ENCODE peak calls at places on chromosomes 13 and 19, in nine cellular contexts. L is thoracic aorta, V is HCT116, P is stomach, N is left lung, Z is esophagus squamous epithelium, G is dorsolateral prefrontal cortex, E is adrenal gland, U is OCI-LY7. Q is an unnamed sample.

GRCh38 chr13:73521291-73521626 is 462.5 kb downstream of the KLF5 start:
- DNase-seq in Z (no peak), L (no peak), E (no peak), N (no peak), U (no peak), V (no peak), G (no peak), P (no peak), Q (no peak)

GRCh38 chr13:114019367-114019766 is 45.5 kb upstream of the C13orf46 start:
- DNase-seq in Z (no peak), U (peak), L (no peak), E (no peak), P (no peak), G (no peak), V (peak), N (no peak), Q (no peak)

GRCh38 chr13:112972258-112972657 is 3.2 kb downstream of the MCF2L start:
- DNase-seq in L (no peak), G (no peak), N (no peak), U (no peak), V (no peak), E (no peak), Z (no peak), P (no peak), Q (no peak)

GRCh38 chr13:39616087-39616694 is 13.2 kb upstream of the LHFPL6 start:
- DNase-seq in N (no peak), V (peak), P (no peak), G (peak), E (peak), L (no peak), Z (no peak), U (peak), Q (peak)

GRCh38 chr13:87376081-87376480 is 295.1 kb upstream of the SLITRK5 start:
- DNase-seq in P (no peak), L (no peak), E (no peak), Z (no peak), V (no peak), N (no peak), G (no peak), U (no peak), Q (no peak)

GRCh38 chr13:99979453-99980200 is 2.0 kb upstream of the ZIC2 start:
- DNase-seq in G (no peak), N (no peak), E (peak), V (no peak), P (peak), Z (no peak), U (no peak), L (no peak), Q (no peak)

GRCh38 chr13:49341941-49342340 is 94.2 kb downstream of the CDADC1 start:
- DNase-seq in Z (no peak), N (no peak), G (no peak), P (no peak), L (no peak), E (no peak), U (no peak), V (no peak), Q (no peak)

GRCh38 chr13:76730220-76730619 is 156.0 kb downstream of the KCTD12 start:
- DNase-seq in N (no peak), V (no peak), E (no peak), L (no peak), P (no peak), G (no peak), Z (no peak), U (no peak), Q (no peak)

GRCh38 chr13:94199135-94199534 is 280.3 kb downstream of the DCT start:
- DNase-seq in U (no peak), P (no peak), N (no peak), V (no peak), L (no peak), G (no peak), Z (no peak), E (no peak), Q (no peak)

GRCh38 chr13:40271511-40271910 is 394.9 kb downstream of the FOXO1 start:
- DNase-seq in P (no peak), L (no peak), E (peak), V (no peak), G (no peak), Z (no peak), N (no peak), U (peak), Q (no peak)

GRCh38 chr13:108154421-108154858 is 60.9 kb downstream of the LIG4 start:
- DNase-seq in L (no peak), N (no peak), G (no peak), U (no peak), V (no peak), Z (no peak), P (peak), E (no peak), Q (no peak)

GRCh38 chr19:44752816-44753618 is 4.5 kb downstream of the BCL3 start:
- DNase-seq in V (no peak), G (peak), E (peak), Z (peak), L (peak), N (peak), P (peak), U (peak), Q (no peak)

GRCh38 chr13:52780092-52780491 is 40.5 kb upstream of the CNMD start:
- DNase-seq in N (no peak), U (peak), L (no peak), Z (no peak), G (no peak), V (no peak), E (no peak), P (no peak), Q (no peak)

GRCh38 chr19:32231020-32231419 is 114.4 kb upstream of the ZNF507 start:
- DNase-seq in N (no peak), P (no peak), G (no peak), Z (no peak), V (no peak), E (no peak), L (no peak), U (no peak), Q (no peak)

GRCh38 chr13:78680611-78681010 is 21.7 kb upstream of the OBI1 start:
- DNase-seq in L (no peak), E (no peak), V (no peak), U (no peak), N (no peak), P (no peak), G (no peak), Z (no peak), Q (no peak)

GRCh38 chr19:16871870-16872269 is 16.9 kb upstream of the F2RL3 start:
- DNase-seq in V (no peak), L (no peak), G (no peak), N (peak), Z (no peak), U (no peak), E (no peak), P (peak), Q (no peak)

GRCh38 chr13:46839399-46839798 is 42.4 kb upstream of the ESD start:
- DNase-seq in U (no peak), P (no peak), Z (no peak), G (no peak), L (no peak), E (no peak), V (no peak), N (no peak), Q (no peak)

GRCh38 chr19:48543121-48543710 is 8.8 kb upstream of the SULT2B1 start:
- DNase-seq in G (no peak), U (no peak), V (peak), L (no peak), E (no peak), Z (no peak), P (peak), N (peak), Q (no peak)

GRCh38 chr19:5621311-5621944 is 1.1 kb downstream of the SAFB2 start:
- DNase-seq in V (no peak), L (no peak), P (peak), N (no peak), U (no peak), Z (no peak), G (no peak), E (peak), Q (no peak)

GRCh38 chr13:111853146-111853545 is 213.8 kb upstream of the SOX1 start:
- DNase-seq in U (no peak), N (peak), V (no peak), E (no peak), L (no peak), G (no peak), Z (no peak), P (no peak), Q (no peak)

GRCh38 chr13:86581711-86582110 is 782.5 kb upstream of the SLITRK6 start:
- DNase-seq in U (no peak), L (no peak), N (no peak), P (no peak), E (no peak), V (no peak), G (no peak), Z (no peak), Q (no peak)

GRCh38 chr13:94110011-94110410 is 369.5 kb downstream of the DCT start:
- DNase-seq in U (no peak), G (no peak), Z (no peak), L (no peak), V (no peak), P (no peak), E (no peak), N (no peak), Q (no peak)

GRCh38 chr19:12973236-12973635 is 3.9 kb downstream of the DAND5 start:
- DNase-seq in L (no peak), N (no peak), Z (no peak), V (no peak), P (no peak), U (no peak), G (no peak), E (no peak), Q (no peak)
- H3K4me3 ChIP-seq in L (no peak), N (no peak), Z (no peak), V (no peak), P (no peak), U (no peak), G (no peak), E (no peak), Q (no peak)

GRCh38 chr19:8132858-8133458 is 16.4 kb downstream of the FBN3 start:
- DNase-seq in N (no peak), Z (no peak), E (no peak), L (no peak), P (no peak), U (no peak), V (no peak), G (no peak), Q (no peak)
- TF ChIP-seq CTCF in N (no peak), Z (no peak), E (no peak), L (no peak), P (no peak), U (no peak), V (no peak), G (no peak), Q (no peak)

GRCh38 chr19:38869160-38869835 is 8.8 kb downstream of the RINL start:
- DNase-seq in P (no peak), G (no peak), V (no peak), N (peak), Z (no peak), U (peak), E (no peak), L (no peak), Q (no peak)

GRCh38 chr19:38867176-38867780 is 10.8 kb downstream of the RINL start:
- DNase-seq in E (no peak), L (no peak), P (no peak), N (no peak), U (no peak), G (no peak), Z (no peak), V (no peak), Q (no peak)

GRCh38 chr19:38870612-38871011 is 7.5 kb downstream of the RINL start:
- DNase-seq in L (no peak), N (peak), E (no peak), G (no peak), V (no peak), Z (no peak), P (no peak), U (no peak), Q (no peak)

GRCh38 chr19:38869836-38870607 is 8.1 kb downstream of the RINL start:
- DNase-seq in U (peak), Z (peak), L (no peak), G (peak), N (peak), V (no peak), P (peak), E (peak), Q (peak)

GRCh38 chr19:38868551-38868950 is 9.5 kb downstream of the RINL start:
- DNase-seq in V (no peak), U (no peak), G (no peak), Z (no peak), E (no peak), N (no peak), L (no peak), P (no peak), Q (no peak)
- H3K4me3 ChIP-seq in V (no peak), U (peak), G (no peak), Z (no peak), E (no peak), N (no peak), L (no peak), P (no peak), Q (peak)

GRCh38 chr13:33799950-33800592 is 17.9 kb upstream of the RFC3 start:
- DNase-seq in V (peak), E (no peak), P (no peak), U (peak), L (no peak), Z (no peak), N (no peak), G (no peak), Q (no peak)
- TF ChIP-seq CTCF in V (peak), E (peak), P (no peak), U (peak), L (no peak), Z (no peak), N (peak), G (peak), Q (peak)

GRCh38 chr19:34366670-34367423 is 1.9 kb downstream of the GPI start:
- DNase-seq in E (peak), L (no peak), N (no peak), U (no peak), V (no peak), G (no peak), P (no peak), Z (no peak), Q (no peak)
- H3K4me3 ChIP-seq in E (no peak), L (peak), N (peak), U (peak), V (peak), G (peak), P (peak), Z (peak), Q (peak)

GRCh38 chr13:29362849-29363604 is 232.5 kb downstream of the SLC7A1 start:
- DNase-seq in L (no peak), N (no peak), G (peak), V (peak), P (peak), E (peak), Z (no peak), U (peak), Q (peak)
- TF ChIP-seq CTCF in L (peak), N (peak), G (peak), V (peak), P (peak), E (peak), Z (peak), U (peak), Q (peak)

DNA sequence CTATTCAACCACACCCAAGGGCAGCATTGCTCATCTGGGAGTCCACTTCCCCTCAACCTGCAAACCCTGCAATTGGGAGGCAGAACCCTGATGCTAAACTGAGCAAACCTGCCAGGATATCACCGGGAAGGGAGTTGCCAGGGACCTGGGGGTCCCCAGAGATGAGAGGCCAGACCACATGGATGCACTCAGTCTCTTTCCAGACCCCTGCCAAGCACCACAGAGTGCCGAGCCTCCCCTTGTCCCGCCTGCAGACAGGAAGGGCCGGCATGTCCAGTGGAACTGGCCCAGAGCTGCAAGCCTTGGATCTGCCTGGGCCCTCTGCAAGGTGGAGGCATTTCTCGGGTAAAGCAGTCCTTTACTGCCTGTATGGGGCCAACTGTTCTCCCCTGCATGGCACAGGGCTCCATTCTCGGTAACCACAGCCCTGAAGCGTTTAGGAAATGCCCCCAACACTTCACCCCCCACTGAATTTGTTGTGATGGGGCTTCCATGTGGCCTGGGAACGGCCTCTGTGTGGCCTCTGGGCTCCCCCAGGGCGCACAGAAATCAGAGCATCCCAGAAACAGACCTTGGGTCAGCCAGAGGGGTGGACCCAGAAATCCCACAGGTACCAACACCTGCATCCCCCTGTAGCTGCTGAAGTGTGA is 153.9 kb upstream of the VSTM2B start:
- DNase-seq in Z (no peak), P (no peak), L (no peak), V (no peak), U (no peak), E (peak), G (no peak), N (no peak), Q (no peak)
- H3K4me3 ChIP-seq in Z (no peak), P (no peak), L (no peak), V (no peak), U (no peak), E (no peak), G (no peak), N (no peak), Q (no peak)

GRCh38 chr13:72186730-72187422 is 319.9 kb upstream of the DACH1 start:
- DNase-seq in N (no peak), V (no peak), U (no peak), Z (no peak), P (no peak), G (no peak), E (no peak), L (no peak), Q (no peak)

GRCh38 chr13:72185756-72186155 is 318.8 kb upstream of the DACH1 start:
- DNase-seq in U (no peak), G (no peak), L (no peak), Z (no peak), V (no peak), N (no peak), P (no peak), E (no peak), Q (no peak)

GRCh38 chr13:72180253-72180952 is 313.4 kb upstream of the DACH1 start:
- DNase-seq in N (no peak), L (no peak), G (no peak), Z (no peak), V (no peak), P (no peak), U (no peak), E (no peak), Q (no peak)

DNA sequence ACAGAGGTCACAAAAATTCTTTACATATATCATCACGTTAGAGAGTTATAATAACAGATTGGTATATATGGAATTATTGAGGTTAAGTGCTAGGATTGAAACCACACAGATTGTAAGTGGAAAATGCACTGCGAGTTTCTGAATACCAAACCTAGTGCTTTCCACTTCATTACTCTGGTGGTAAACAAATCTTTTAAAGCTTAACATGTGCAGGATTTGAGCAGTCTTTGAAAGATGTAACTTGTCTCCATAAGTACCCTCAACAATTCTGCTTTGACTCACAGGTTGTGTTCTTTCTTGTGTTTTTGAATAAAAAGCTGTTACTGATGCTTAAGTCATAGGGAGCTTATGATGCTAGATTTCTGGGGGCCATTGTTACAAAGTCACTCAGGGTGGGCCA is 314.7 kb upstream of the DACH1 start:
- DNase-seq in U (no peak), P (no peak), L (no peak), G (no peak), V (no peak), Z (no peak), N (no peak), E (no peak), Q (no peak)
- TF ChIP-seq CTCF in U (no peak), P (no peak), L (no peak), G (no peak), V (no peak), Z (no peak), N (no peak), E (no peak), Q (no peak)

GRCh38 chr19:40754611-40755247 is 3.7 kb downstream of the SNRPA start:
- DNase-seq in U (no peak), G (no peak), L (no peak), E (peak), N (no peak), Z (no peak), P (peak), V (no peak), Q (no peak)
- H3K4me3 ChIP-seq in U (peak), G (no peak), L (peak), E (no peak), N (peak), Z (peak), P (no peak), V (no peak), Q (peak)

Q was measured in HFF-Myc.